ENCODE peak calls at places on chromosomes 7 and 10, in four cellular contexts. One of them, this sample, is unnamed.

GRCh38 chr10:103493911-103494877 is 689 bp downstream of the NEURL1 start:
- DNase-seq in A549: no peak
- DNase-seq in amygdala: no peak
- DNase-seq in amniotic epithelial cell: no peak
- DNase-seq in this sample: no peak

GRCh38 chr7:27186450-27187157 is 1.6 kb upstream of the HOXA11 start:
- DNase-seq in amygdala: no peak
- DNase-seq in amniotic epithelial cell: no peak
- DNase-seq in A549: no peak
- DNase-seq in this sample: no peak

GRCh38 chr7:138750926-138751464 is 46.8 kb upstream of the TMEM213 start:
- DNase-seq in amygdala: no peak
- DNase-seq in amniotic epithelial cell: no peak
- DNase-seq in A549: no peak
- DNase-seq in this sample: no peak

GRCh38 chr7:14936530-14936929 is 34.0 kb upstream of the DGKB start:
- DNase-seq in amygdala: no peak
- DNase-seq in A549: no peak
- DNase-seq in amniotic epithelial cell: peak
- DNase-seq in this sample: peak

GRCh38 chr7:149333321-149333717 is 71.3 kb downstream of the ZNF783 start:
- DNase-seq in A549: no peak
- DNase-seq in amniotic epithelial cell: no peak
- DNase-seq in amygdala: no peak
- DNase-seq in this sample: no peak

GRCh38 chr7:108805808-108806397 is 236.2 kb downstream of the DNAJB9 start:
- DNase-seq in amniotic epithelial cell: no peak
- DNase-seq in amygdala: no peak
- DNase-seq in A549: peak
- DNase-seq in this sample: no peak

GRCh38 chr10:116888380-116889055 is 39.2 kb downstream of the ENO4 start:
- DNase-seq in amniotic epithelial cell: peak
- DNase-seq in A549: peak
- DNase-seq in amygdala: no peak
- DNase-seq in this sample: no peak

GRCh38 chr10:3757638-3758490 is 27.1 kb downstream of the KLF6 start:
- DNase-seq in A549: no peak
- DNase-seq in amygdala: no peak
- DNase-seq in amniotic epithelial cell: peak
- DNase-seq in this sample: no peak

GRCh38 chr7:127882313-127882920 is 148.8 kb downstream of the LRRC4 start:
- DNase-seq in A549: no peak
- DNase-seq in amygdala: no peak
- DNase-seq in amniotic epithelial cell: no peak
- DNase-seq in this sample: no peak

GRCh38 chr7:140998715-140999114 is 16.0 kb downstream of the MRPS33 start:
- DNase-seq in amygdala: no peak
- DNase-seq in amniotic epithelial cell: no peak
- DNase-seq in A549: no peak
- DNase-seq in this sample: no peak

GRCh38 chr10:132456881-132457280 is 59.9 kb downstream of the PWWP2B start:
- DNase-seq in A549: no peak
- DNase-seq in amygdala: no peak
- DNase-seq in amniotic epithelial cell: no peak
- DNase-seq in this sample: no peak

GRCh38 chr7:71444130-71444529 is 312.2 kb downstream of the GALNT17 start:
- DNase-seq in amygdala: no peak
- DNase-seq in A549: no peak
- DNase-seq in amniotic epithelial cell: no peak
- DNase-seq in this sample: no peak

GRCh38 chr7:64959072-64959747 is 31.6 kb downstream of the ZNF117 start:
- DNase-seq in amygdala: no peak
- DNase-seq in amniotic epithelial cell: no peak
- DNase-seq in A549: no peak
- DNase-seq in this sample: no peak

GRCh38 chr7:133550811-133551210 is 297.9 kb downstream of the EXOC4 start:
- DNase-seq in amygdala: no peak
- DNase-seq in amniotic epithelial cell: no peak
- DNase-seq in A549: no peak
- DNase-seq in this sample: no peak

GRCh38 chr7:133618970-133619369 is 366.1 kb downstream of the EXOC4 start:
- DNase-seq in A549: no peak
- DNase-seq in amniotic epithelial cell: peak
- DNase-seq in amygdala: no peak
- DNase-seq in this sample: no peak

GRCh38 chr7:4875391-4875790 is 8.1 kb downstream of the RADIL start:
- DNase-seq in amygdala: no peak
- DNase-seq in A549: no peak
- DNase-seq in amniotic epithelial cell: no peak
- DNase-seq in this sample: no peak

GRCh38 chr10:128070721-128071416 is 55.4 kb downstream of the MKI67 start:
- DNase-seq in amniotic epithelial cell: no peak
- DNase-seq in A549: no peak
- DNase-seq in amygdala: no peak
- DNase-seq in this sample: no peak

GRCh38 chr7:79296553-79297320 is 156.7 kb downstream of the MAGI2 start:
- DNase-seq in amniotic epithelial cell: no peak
- DNase-seq in amygdala: no peak
- DNase-seq in A549: no peak
- DNase-seq in this sample: no peak

GRCh38 chr7:36945612-36946400 is 221.5 kb upstream of the AOAH start:
- DNase-seq in A549: no peak
- DNase-seq in amniotic epithelial cell: no peak
- DNase-seq in amygdala: no peak
- DNase-seq in this sample: no peak

GRCh38 chr7:20713792-20714191 is 72.9 kb downstream of the SP8 start:
- DNase-seq in amniotic epithelial cell: no peak
- DNase-seq in A549: no peak
- DNase-seq in amygdala: no peak
- DNase-seq in this sample: no peak

GRCh38 chr7:25994433-25994988 is 157.5 kb upstream of the NFE2L3 start:
- DNase-seq in amygdala: no peak
- DNase-seq in A549: no peak
- DNase-seq in amniotic epithelial cell: no peak
- DNase-seq in this sample: no peak

GRCh38 chr7:30761214-30762156 is 9.6 kb downstream of the INMT start:
- DNase-seq in A549: no peak
- DNase-seq in amniotic epithelial cell: peak
- DNase-seq in amygdala: no peak
- DNase-seq in this sample: no peak

GRCh38 chr10:63331586-63331985 is 134.2 kb downstream of the JMJD1C start:
- DNase-seq in A549: no peak
- DNase-seq in amniotic epithelial cell: peak
- DNase-seq in amygdala: no peak
- DNase-seq in this sample: no peak

GRCh38 chr7:945556-946255 is 8.8 kb downstream of the ADAP1 start:
- DNase-seq in A549: no peak
- DNase-seq in amygdala: no peak
- DNase-seq in amniotic epithelial cell: no peak
- DNase-seq in this sample: no peak

GRCh38 chr10:77873558-77874380 is 52.8 kb downstream of the DLG5 start:
- DNase-seq in amniotic epithelial cell: peak
- DNase-seq in amygdala: no peak
- DNase-seq in A549: peak
- DNase-seq in this sample: no peak

GRCh38 chr10:99782447-99783286 is at the start of gene ABCC2:
- DNase-seq in amniotic epithelial cell: no peak
- DNase-seq in A549: peak
- DNase-seq in amygdala: no peak
- DNase-seq in this sample: no peak

This sample was measured in anterior cingulate cortex.